ENCODE peak calls at places on chromosomes 13 and 19, in five cellular contexts. C, D, H, Y and O are unnamed samples.

GRCh38 chr13:62418872-62419271 is 1003.2 kb upstream of the PCDH20 start:
- DNase-seq in C (no peak), D (no peak), H (no peak), Y (no peak), O (no peak)

GRCh38 chr19:19366691-19367396 is 38.6 kb upstream of the GATAD2A start:
- DNase-seq in C (peak; percentile 90), D (peak; percentile 75), H (peak; percentile 86), Y (peak; percentile 87), O (peak; percentile 90)

GRCh38 chr19:4066176-4066606 is 508 bp downstream of the ZBTB7A start:
- DNase-seq in C (peak; percentile 84), D (no peak), H (peak; percentile 52), Y (no peak), O (peak; percentile 33)

GRCh38 chr13:70253411-70253810 is 145.2 kb upstream of the KLHL1 start:
- DNase-seq in C (no peak), D (no peak), H (no peak), Y (no peak), O (no peak)

GRCh38 chr19:35559281-35559659 is 4.2 kb downstream of the ATP4A start:
- DNase-seq in C (no peak), D (no peak), H (no peak), Y (no peak), O (no peak)

GRCh38 chr19:343941-344624 is 513 bp downstream of the MIER2 start:
- DNase-seq in C (no peak), D (peak; percentile 50), H (no peak), Y (peak; percentile 53), O (no peak)

GRCh38 chr13:72004975-72005374 is 138.0 kb upstream of the DACH1 start:
- DNase-seq in C (no peak), D (no peak), H (no peak), Y (no peak), O (no peak)

GRCh38 chr19:49447485-49448431 is 3.9 kb downstream of the PIH1D1 start:
- DNase-seq in C (no peak), D (peak; percentile 79), H (no peak), Y (no peak), O (peak; percentile 66)

GRCh38 chr19:9323557-9323918 is 441 bp upstream of the ZNF559 start:
- DNase-seq in C (peak; percentile 71), D (peak; percentile 76), H (peak; percentile 59), Y (peak; percentile 48), O (peak; percentile 50)

GRCh38 chr13:82654143-82654542 is 1228.1 kb downstream of the SLITRK1 start:
- DNase-seq in C (no peak), D (no peak), H (no peak), Y (no peak), O (no peak)

GRCh38 chr19:48896191-48896720 is 2.3 kb downstream of the TULP2 start:
- DNase-seq in C (peak; percentile 78), D (peak; percentile 83), H (peak; percentile 43), Y (peak; percentile 79), O (no peak)

GRCh38 chr13:61695147-61695546 is 279.5 kb upstream of the PCDH20 start:
- DNase-seq in C (no peak), D (no peak), H (no peak), Y (no peak), O (no peak)

GRCh38 chr13:23718916-23719470 is 148.8 kb downstream of the TNFRSF19 start:
- DNase-seq in C (no peak), D (no peak), H (no peak), Y (no peak), O (no peak)

GRCh38 chr19:7849631-7850428 is 19.8 kb downstream of the EVI5L start:
- DNase-seq in C (no peak), D (peak; percentile 5), H (no peak), Y (no peak), O (no peak)

GRCh38 chr19:30621326-30621920 is 249.2 kb downstream of the ZNF536 start:
- DNase-seq in C (no peak), D (no peak), H (no peak), Y (no peak), O (no peak)

GRCh38 chr19:1904385-1905070 is 671 bp upstream of the ADAT3 start:
- DNase-seq in C (no peak), D (no peak), H (peak; percentile 60), Y (peak; percentile 68), O (peak; percentile 87)

GRCh38 chr19:3620145-3620816 is 6.3 kb downstream of the CACTIN start:
- DNase-seq in C (no peak), D (no peak), H (no peak), Y (no peak), O (no peak)

GRCh38 chr19:32857584-32857983 is 12.0 kb downstream of the SLC7A9 start:
- DNase-seq in C (no peak), D (no peak), H (no peak), Y (no peak), O (no peak)

DNA sequence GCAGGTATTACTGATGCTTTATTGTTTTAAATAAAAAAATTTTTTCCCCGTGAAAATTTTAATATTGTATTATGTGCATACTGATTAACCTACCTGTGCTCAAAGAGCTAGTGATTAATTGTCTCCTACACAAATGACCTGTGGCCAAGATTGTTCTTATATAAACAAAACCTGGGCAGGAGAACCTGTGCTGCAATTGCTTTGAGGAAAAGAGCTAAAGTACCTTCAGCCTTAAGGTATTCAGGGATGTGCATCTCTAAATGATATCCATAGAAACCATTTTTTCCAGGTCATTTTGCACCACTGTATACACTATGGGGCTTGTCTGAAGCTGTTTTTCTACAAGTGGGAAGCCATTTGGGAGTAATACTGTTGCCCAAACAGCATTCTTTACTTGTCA is 1.2 kb downstream of the FRY start:
- DNase-seq in C (no peak), D (no peak), H (no peak), Y (no peak), O (no peak)
- H3K4me3 ChIP-seq in C (no peak overlapping the region), D (peak overlapping the region; percentile 80), H (no peak overlapping the region), Y (no peak overlapping the region), O (no peak overlapping the region)

GRCh38 chr19:57947419-57948134 is at the start of gene ZNF256:
- DNase-seq in C (peak; percentile 95), D (peak; percentile 98), H (peak; percentile 94), Y (peak; percentile 98), O (peak; percentile 75)
- TF ChIP-seq CTCF in C (peak; percentile 65), D (peak; percentile 69), H (peak; percentile 76), Y (peak; percentile 64), O (peak; percentile 29)

GRCh38 chr13:36834299-36834698 is 15.3 kb downstream of the RFXAP start:
- DNase-seq in C (no peak), D (no peak), H (no peak), Y (no peak), O (no peak)
- H3K4me3 ChIP-seq in C (no peak overlapping the region), D (no peak overlapping the region), H (no peak overlapping the region), Y (no peak overlapping the region), O (no peak overlapping the region)

GRCh38 chr19:12800344-12800732 is 1.3 kb downstream of the PRDX2 start:
- DNase-seq in C (no peak), D (no peak), H (no peak), Y (no peak), O (no peak)

GRCh38 chr19:12799723-12800343 is 1.8 kb downstream of the PRDX2 start:
- DNase-seq in C (no peak), D (no peak), H (no peak), Y (no peak), O (no peak)

GRCh38 chr19:12800873-12801465 is 631 bp downstream of the PRDX2 start:
- DNase-seq in C (no peak), D (no peak), H (no peak), Y (peak; percentile 60), O (peak; percentile 25)

GRCh38 chr19:12802267-12803106 is 618 bp downstream of the THSD8 start:
- DNase-seq in C (no peak), D (no peak), H (no peak), Y (no peak), O (no peak)

DNA sequence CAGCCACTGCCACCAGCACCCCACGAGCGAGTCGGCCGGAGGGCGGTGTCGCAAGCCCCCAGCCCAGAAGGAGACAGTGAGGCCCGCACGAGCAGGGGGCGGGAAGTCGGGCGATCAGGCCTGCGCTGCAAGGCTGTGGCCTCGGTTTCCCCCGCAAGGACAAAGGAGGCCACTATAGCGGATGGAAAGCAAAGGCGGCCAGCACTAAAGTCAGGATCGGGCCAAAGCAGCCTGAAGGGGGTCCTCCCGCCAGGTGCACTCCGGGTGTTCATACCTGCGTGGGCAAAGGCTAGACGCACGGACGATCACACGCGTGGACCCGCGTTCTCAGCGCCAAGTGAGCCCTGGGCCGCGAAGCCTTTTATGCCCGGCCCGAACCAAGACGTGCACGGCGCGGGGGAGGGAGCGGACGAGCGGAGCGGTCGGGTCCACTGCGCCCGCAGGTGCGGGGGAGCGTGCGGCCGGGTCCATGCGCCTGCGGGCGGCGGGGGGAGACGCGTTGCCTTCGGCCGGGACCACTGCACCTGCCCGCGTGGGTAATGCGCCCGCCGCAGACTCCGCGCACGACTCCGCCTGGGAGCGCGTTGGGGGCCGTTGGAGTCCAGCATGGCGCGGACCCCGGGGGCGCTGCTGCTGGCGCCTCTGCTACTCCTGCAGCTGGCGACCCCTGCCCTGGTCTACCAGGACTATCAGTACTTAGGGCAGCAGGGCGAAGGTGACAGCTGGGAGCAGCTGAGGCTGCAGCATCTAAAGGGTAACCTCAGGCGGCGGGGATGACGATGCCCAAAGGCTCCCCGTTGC is at the start of the genes PRDX2 and THSD8:
- DNase-seq in C (peak; percentile 92), D (peak; percentile 86), H (peak; percentile 90), Y (peak; percentile 91), O (peak; percentile 78)
- TF ChIP-seq CTCF in C (no peak), D (no peak), H (peak; percentile 34), Y (no peak), O (no peak)

GRCh38 chr19:16199275-16199932 is 1.7 kb downstream of the AP1M1 start:
- DNase-seq in C (peak; percentile 72), D (no peak), H (no peak), Y (no peak), O (no peak)
- H3K4me3 ChIP-seq in C (no peak overlapping the region), D (peak overlapping the region; percentile 96), H (no peak overlapping the region), Y (no peak overlapping the region), O (peak overlapping the region; percentile 70)

GRCh38 chr19:6772028-6772865 is at the start of gene VAV1:
- DNase-seq in C (peak; percentile 89), D (no peak), H (peak; percentile 84), Y (no peak), O (no peak)
- TF ChIP-seq CTCF in C (peak; percentile 15), D (no peak), H (no peak), Y (no peak), O (peak; percentile 12)